ENCODE peak calls at places on chromosomes 13 and 19, in four cellular contexts. One of them, this sample, is unnamed. For H3K4me1, the result is how much of the 10 kb centered on the place peaks cover.

GRCh38 chr13:109869312-109870237 is 83.2 kb upstream of the IRS2 start:
- DNase-seq in CD8-positive, alpha-beta memory T cell: no peak
- DNase-seq in heart right ventricle: peak
- DNase-seq in Peyer's patch: peak
- DNase-seq in this sample: no peak

GRCh38 chr13:111431241-111431640 is 110.8 kb downstream of the TEX29 start:
- DNase-seq in CD8-positive, alpha-beta memory T cell: no peak
- DNase-seq in Peyer's patch: no peak
- DNase-seq in heart right ventricle: no peak
- DNase-seq in this sample: no peak

GRCh38 chr13:60112771-60113170 is 51.0 kb downstream of the DIAPH3 start:
- DNase-seq in Peyer's patch: no peak
- DNase-seq in CD8-positive, alpha-beta memory T cell: no peak
- DNase-seq in heart right ventricle: no peak
- DNase-seq in this sample: no peak

GRCh38 chr19:15212682-15213081 is 11.9 kb upstream of the NOTCH3 start:
- DNase-seq in CD8-positive, alpha-beta memory T cell: no peak
- DNase-seq in Peyer's patch: no peak
- DNase-seq in heart right ventricle: no peak
- DNase-seq in this sample: no peak

GRCh38 chr19:11481777-11482383 is 1.0 kb upstream of the ELAVL3 start:
- DNase-seq in CD8-positive, alpha-beta memory T cell: peak
- DNase-seq in heart right ventricle: peak
- DNase-seq in Peyer's patch: peak
- DNase-seq in this sample: peak

GRCh38 chr19:18478545-18479311 is 40.8 kb upstream of the ISYNA1 start:
- DNase-seq in CD8-positive, alpha-beta memory T cell: peak
- DNase-seq in heart right ventricle: peak
- DNase-seq in Peyer's patch: no peak
- DNase-seq in this sample: peak

GRCh38 chr13:101455863-101456262 is 3.4 kb downstream of the ITGBL1 start:
- DNase-seq in CD8-positive, alpha-beta memory T cell: no peak
- DNase-seq in Peyer's patch: no peak
- DNase-seq in heart right ventricle: no peak
- DNase-seq in this sample: no peak

GRCh38 chr19:17227798-17228367 is 1.9 kb downstream of the OCEL1 start:
- DNase-seq in CD8-positive, alpha-beta memory T cell: no peak
- DNase-seq in heart right ventricle: no peak
- DNase-seq in Peyer's patch: no peak
- DNase-seq in this sample: no peak

GRCh38 chr19:2532252-2533071 is 56.5 kb downstream of the GADD45B start:
- DNase-seq in heart right ventricle: no peak
- DNase-seq in CD8-positive, alpha-beta memory T cell: no peak
- DNase-seq in Peyer's patch: no peak
- DNase-seq in this sample: no peak

GRCh38 chr19:40229484-40229883 is 3.0 kb upstream of the CCNP start:
- DNase-seq in heart right ventricle: no peak
- DNase-seq in Peyer's patch: no peak
- DNase-seq in CD8-positive, alpha-beta memory T cell: no peak
- DNase-seq in this sample: no peak

GRCh38 chr13:106919093-106919492 is 351.2 kb upstream of the ARGLU1 start:
- DNase-seq in Peyer's patch: no peak
- DNase-seq in heart right ventricle: no peak
- DNase-seq in CD8-positive, alpha-beta memory T cell: no peak
- DNase-seq in this sample: no peak

GRCh38 chr13:70769771-70770326 is 661.6 kb upstream of the KLHL1 start:
- DNase-seq in CD8-positive, alpha-beta memory T cell: no peak
- DNase-seq in Peyer's patch: no peak
- DNase-seq in heart right ventricle: no peak
- DNase-seq in this sample: no peak

GRCh38 chr19:49954092-49954825 is 6.7 kb downstream of the SIGLEC11 start:
- DNase-seq in heart right ventricle: no peak
- DNase-seq in CD8-positive, alpha-beta memory T cell: no peak
- DNase-seq in Peyer's patch: no peak
- DNase-seq in this sample: no peak

GRCh38 chr19:49953376-49953775 is 7.6 kb downstream of the SIGLEC11 start:
- DNase-seq in Peyer's patch: no peak
- DNase-seq in CD8-positive, alpha-beta memory T cell: no peak
- DNase-seq in heart right ventricle: no peak
- DNase-seq in this sample: no peak

GRCh38 chr19:49956113-49956491 is 4.9 kb downstream of the SIGLEC11 start:
- DNase-seq in Peyer's patch: no peak
- DNase-seq in CD8-positive, alpha-beta memory T cell: no peak
- DNase-seq in heart right ventricle: no peak
- DNase-seq in this sample: no peak

GRCh38 chr19:49952906-49953305 is 8.1 kb downstream of the SIGLEC11 start:
- DNase-seq in heart right ventricle: no peak
- DNase-seq in CD8-positive, alpha-beta memory T cell: no peak
- DNase-seq in Peyer's patch: no peak
- DNase-seq in this sample: no peak

GRCh38 chr19:49954933-49955332 is 6.0 kb downstream of the SIGLEC11 start:
- DNase-seq in Peyer's patch: no peak
- DNase-seq in heart right ventricle: no peak
- DNase-seq in CD8-positive, alpha-beta memory T cell: no peak
- DNase-seq in this sample: no peak
- H3K4me3 ChIP-seq in Peyer's patch: no peak
- H3K4me3 ChIP-seq in heart right ventricle: no peak
- H3K4me3 ChIP-seq in CD8-positive, alpha-beta memory T cell: no peak
- H3K4me3 ChIP-seq in this sample: no peak

GRCh38 chr13:57925250-57925649 is 293.7 kb downstream of the PCDH17 start:
- DNase-seq in Peyer's patch: no peak
- DNase-seq in CD8-positive, alpha-beta memory T cell: no peak
- DNase-seq in heart right ventricle: no peak
- DNase-seq in this sample: peak
- H3K4me1 ChIP-seq in Peyer's patch: under half
- H3K4me1 ChIP-seq in CD8-positive, alpha-beta memory T cell: under half
- H3K4me1 ChIP-seq in heart right ventricle: under half
- H3K4me1 ChIP-seq in this sample: under half

GRCh38 chr19:8306235-8307054 is 1.7 kb downstream of the CD320 start:
- DNase-seq in heart right ventricle: peak
- DNase-seq in Peyer's patch: no peak
- DNase-seq in CD8-positive, alpha-beta memory T cell: no peak
- DNase-seq in this sample: no peak
- H3K4me3 ChIP-seq in heart right ventricle: peak
- H3K4me3 ChIP-seq in Peyer's patch: peak
- H3K4me3 ChIP-seq in CD8-positive, alpha-beta memory T cell: no peak
- H3K4me3 ChIP-seq in this sample: no peak

DNA sequence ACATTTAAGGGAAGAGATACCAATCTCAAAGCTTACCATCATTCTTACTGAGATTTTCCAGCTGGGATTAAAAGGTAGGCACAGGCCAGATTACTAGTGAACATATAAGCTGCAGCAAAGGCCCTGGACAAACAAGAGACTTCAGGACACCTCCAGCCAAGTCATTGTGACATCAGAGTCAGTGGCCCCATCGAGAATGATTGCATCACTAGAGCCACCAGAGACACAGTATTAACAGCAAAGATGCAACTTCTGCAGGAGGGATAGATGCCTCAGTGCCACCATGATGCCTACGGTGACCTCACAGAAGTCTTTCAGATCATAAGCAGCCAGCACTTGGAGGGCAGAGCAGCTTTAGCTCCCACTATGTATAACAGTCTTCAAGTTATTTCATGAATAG is 8.6 kb downstream of the RUBCNL start:
- DNase-seq in CD8-positive, alpha-beta memory T cell: no peak
- DNase-seq in Peyer's patch: no peak
- DNase-seq in heart right ventricle: no peak
- DNase-seq in this sample: no peak
- H3K4me1 ChIP-seq in CD8-positive, alpha-beta memory T cell: under half
- H3K4me1 ChIP-seq in Peyer's patch: under half
- H3K4me1 ChIP-seq in heart right ventricle: under half
- H3K4me1 ChIP-seq in this sample: under half

GRCh38 chr19:6529937-6530384 is 865 bp upstream of the TNFSF9 start:
- DNase-seq in Peyer's patch: no peak
- DNase-seq in CD8-positive, alpha-beta memory T cell: no peak
- DNase-seq in heart right ventricle: no peak
- DNase-seq in this sample: no peak
- H3K4me3 ChIP-seq in Peyer's patch: peak
- H3K4me3 ChIP-seq in CD8-positive, alpha-beta memory T cell: peak
- H3K4me3 ChIP-seq in heart right ventricle: peak
- H3K4me3 ChIP-seq in this sample: peak

DNA sequence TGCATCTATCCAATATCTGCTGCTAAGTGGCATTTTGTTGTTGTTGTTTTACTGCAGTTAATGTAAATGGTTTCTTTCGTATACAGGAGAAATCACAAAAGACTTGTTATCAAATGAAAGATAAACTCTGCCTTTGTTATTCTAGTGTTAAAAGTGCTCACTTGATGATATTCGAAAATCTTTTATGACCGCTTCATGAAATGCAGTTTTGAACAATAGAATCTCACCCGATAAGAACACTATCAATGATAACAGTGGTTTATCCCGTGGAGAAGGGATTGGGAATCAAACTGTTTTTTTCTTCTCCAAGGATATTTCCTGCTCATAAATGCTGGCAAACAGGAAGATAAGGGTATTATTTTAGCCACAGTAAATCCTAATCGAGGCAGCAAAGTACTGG is 1366.3 kb downstream of the OLFM4 start:
- DNase-seq in CD8-positive, alpha-beta memory T cell: no peak
- DNase-seq in Peyer's patch: no peak
- DNase-seq in heart right ventricle: no peak
- DNase-seq in this sample: no peak
- H3K4me1 ChIP-seq in CD8-positive, alpha-beta memory T cell: under half
- H3K4me1 ChIP-seq in Peyer's patch: under half
- H3K4me1 ChIP-seq in heart right ventricle: under half
- H3K4me1 ChIP-seq in this sample: under half

GRCh38 chr19:44848036-44848804 is 2.1 kb downstream of the NECTIN2 start:
- DNase-seq in CD8-positive, alpha-beta memory T cell: no peak
- DNase-seq in heart right ventricle: peak
- DNase-seq in Peyer's patch: no peak
- DNase-seq in this sample: no peak

GRCh38 chr19:44850641-44851109 is 4.6 kb downstream of the NECTIN2 start:
- DNase-seq in heart right ventricle: no peak
- DNase-seq in Peyer's patch: no peak
- DNase-seq in CD8-positive, alpha-beta memory T cell: no peak
- DNase-seq in this sample: no peak

GRCh38 chr19:44846455-44847143 is 502 bp downstream of the NECTIN2 start:
- DNase-seq in heart right ventricle: peak
- DNase-seq in Peyer's patch: no peak
- DNase-seq in CD8-positive, alpha-beta memory T cell: no peak
- DNase-seq in this sample: peak

GRCh38 chr19:44847144-44848035 is 1.3 kb downstream of the NECTIN2 start:
- DNase-seq in CD8-positive, alpha-beta memory T cell: no peak
- DNase-seq in heart right ventricle: peak
- DNase-seq in Peyer's patch: peak
- DNase-seq in this sample: peak

DNA sequence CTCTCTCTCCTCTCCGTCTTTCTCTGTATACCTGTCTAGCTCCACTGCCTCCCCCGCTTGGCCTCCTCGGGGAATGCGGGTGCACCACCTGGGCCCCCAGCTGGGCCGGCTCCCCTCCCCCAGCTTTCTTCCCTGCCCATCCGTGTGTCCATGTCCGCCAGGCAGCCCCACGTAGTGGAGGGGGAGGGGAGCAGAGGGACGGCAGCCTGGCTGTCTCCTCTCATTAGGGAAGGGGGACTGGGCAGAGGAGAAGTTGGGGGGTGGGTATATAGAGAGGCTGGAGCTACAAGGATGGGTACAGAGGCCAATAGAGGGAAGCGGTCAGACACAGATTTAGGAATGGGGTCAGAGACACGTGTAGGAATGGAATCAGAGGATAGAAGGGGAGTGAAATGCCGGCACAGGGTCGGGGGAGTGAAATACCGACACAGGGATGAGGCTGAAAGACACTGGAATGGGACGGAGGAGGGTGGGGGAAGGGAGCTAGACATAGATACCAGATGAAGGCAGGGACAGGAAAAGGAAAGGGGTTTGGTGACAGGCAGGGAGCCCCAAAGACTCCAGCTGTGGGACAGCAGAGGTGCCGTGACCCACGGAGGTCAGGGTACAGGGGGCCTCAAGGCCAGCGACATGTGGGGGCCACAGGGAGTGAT is 2.8 kb downstream of the NECTIN2 start:
- DNase-seq in Peyer's patch: no peak
- DNase-seq in heart right ventricle: peak
- DNase-seq in CD8-positive, alpha-beta memory T cell: no peak
- DNase-seq in this sample: no peak
- H3K4me3 ChIP-seq in Peyer's patch: peak
- H3K4me3 ChIP-seq in heart right ventricle: peak
- H3K4me3 ChIP-seq in CD8-positive, alpha-beta memory T cell: no peak
- H3K4me3 ChIP-seq in this sample: no peak